ENCODE peak calls at places on chromosomes 13 and 19, in seven cellular contexts. One of them, this sample, is unnamed. For H3K27me3, the result is how much of the 10 kb centered on the place peaks cover.

GRCh38 chr13:101053289-101053688 is 363.0 kb downstream of the NALCN start:
- DNase-seq in HepG2: no peak
- DNase-seq in suprapubic skin: no peak
- DNase-seq in H1: no peak
- DNase-seq in tibial nerve: no peak
- DNase-seq in K562: no peak
- DNase-seq in transverse colon: no peak
- DNase-seq in this sample: no peak

GRCh38 chr13:23656637-23657036 is 86.4 kb downstream of the TNFRSF19 start:
- DNase-seq in HepG2: peak
- DNase-seq in suprapubic skin: no peak
- DNase-seq in H1: no peak
- DNase-seq in tibial nerve: no peak
- DNase-seq in K562: peak
- DNase-seq in transverse colon: no peak
- DNase-seq in this sample: no peak

GRCh38 chr19:4094761-4095487 is 28.2 kb upstream of the ZBTB7A start:
- DNase-seq in HepG2: no peak
- DNase-seq in suprapubic skin: no peak
- DNase-seq in H1: no peak
- DNase-seq in tibial nerve: no peak
- DNase-seq in K562: no peak
- DNase-seq in transverse colon: peak
- DNase-seq in this sample: peak

GRCh38 chr19:11736696-11737095 is 2.0 kb downstream of the ZNF823 start:
- DNase-seq in HepG2: no peak
- DNase-seq in suprapubic skin: peak
- DNase-seq in H1: no peak
- DNase-seq in tibial nerve: no peak
- DNase-seq in K562: peak
- DNase-seq in transverse colon: peak
- DNase-seq in this sample: no peak

GRCh38 chr19:32558607-32559228 is 22.3 kb upstream of the PDCD5 start:
- DNase-seq in HepG2: no peak
- DNase-seq in suprapubic skin: no peak
- DNase-seq in H1: no peak
- DNase-seq in tibial nerve: no peak
- DNase-seq in K562: no peak
- DNase-seq in transverse colon: no peak
- DNase-seq in this sample: no peak

GRCh38 chr19:46475976-46476375 is 4.6 kb upstream of the PNMA8A start:
- DNase-seq in HepG2: no peak
- DNase-seq in suprapubic skin: no peak
- DNase-seq in H1: no peak
- DNase-seq in tibial nerve: no peak
- DNase-seq in K562: no peak
- DNase-seq in transverse colon: no peak
- DNase-seq in this sample: no peak

GRCh38 chr19:5035105-5035761 is 66.3 kb downstream of the KDM4B start:
- DNase-seq in HepG2: no peak
- DNase-seq in suprapubic skin: no peak
- DNase-seq in H1: no peak
- DNase-seq in tibial nerve: no peak
- DNase-seq in K562: no peak
- DNase-seq in transverse colon: no peak
- DNase-seq in this sample: no peak

GRCh38 chr13:100131863-100132574 is 43.1 kb downstream of the PCCA start:
- DNase-seq in HepG2: peak
- DNase-seq in suprapubic skin: no peak
- DNase-seq in H1: no peak
- DNase-seq in tibial nerve: no peak
- DNase-seq in K562: peak
- DNase-seq in transverse colon: no peak
- DNase-seq in this sample: no peak

GRCh38 chr13:27024781-27025492 is 146.7 kb downstream of the USP12 start:
- DNase-seq in HepG2: peak
- DNase-seq in suprapubic skin: no peak
- DNase-seq in H1: no peak
- DNase-seq in tibial nerve: no peak
- DNase-seq in K562: no peak
- DNase-seq in transverse colon: no peak
- DNase-seq in this sample: no peak

GRCh38 chr13:99123101-99124045 is 77.3 kb upstream of the UBAC2 start:
- DNase-seq in HepG2: no peak
- DNase-seq in suprapubic skin: no peak
- DNase-seq in H1: no peak
- DNase-seq in tibial nerve: no peak
- DNase-seq in K562: no peak
- DNase-seq in transverse colon: no peak
- DNase-seq in this sample: no peak

GRCh38 chr13:84096221-84096620 is 213.9 kb upstream of the SLITRK1 start:
- DNase-seq in HepG2: no peak
- DNase-seq in suprapubic skin: no peak
- DNase-seq in H1: no peak
- DNase-seq in tibial nerve: no peak
- DNase-seq in K562: no peak
- DNase-seq in transverse colon: no peak
- DNase-seq in this sample: no peak

GRCh38 chr13:75151081-75151643 is 330.8 kb downstream of the TBC1D4 start:
- DNase-seq in HepG2: no peak
- DNase-seq in suprapubic skin: no peak
- DNase-seq in H1: no peak
- DNase-seq in tibial nerve: no peak
- DNase-seq in K562: no peak
- DNase-seq in transverse colon: no peak
- DNase-seq in this sample: no peak

GRCh38 chr13:75357576-75358295 is 124.2 kb downstream of the TBC1D4 start:
- DNase-seq in HepG2: peak
- DNase-seq in suprapubic skin: no peak
- DNase-seq in H1: peak
- DNase-seq in tibial nerve: no peak
- DNase-seq in K562: peak
- DNase-seq in transverse colon: no peak
- DNase-seq in this sample: no peak

GRCh38 chr19:36136975-36137686 is 2.7 kb upstream of the CAPNS1 start:
- DNase-seq in HepG2: no peak
- DNase-seq in suprapubic skin: no peak
- DNase-seq in H1: no peak
- DNase-seq in tibial nerve: no peak
- DNase-seq in K562: no peak
- DNase-seq in transverse colon: peak
- DNase-seq in this sample: peak

GRCh38 chr13:29922281-29922821 is 71.9 kb upstream of the UBL3 start:
- DNase-seq in HepG2: no peak
- DNase-seq in suprapubic skin: no peak
- DNase-seq in H1: no peak
- DNase-seq in tibial nerve: no peak
- DNase-seq in K562: no peak
- DNase-seq in transverse colon: no peak
- DNase-seq in this sample: no peak

GRCh38 chr19:4929186-4929585 is 19.9 kb downstream of the UHRF1 start:
- DNase-seq in HepG2: no peak
- DNase-seq in suprapubic skin: peak
- DNase-seq in H1: no peak
- DNase-seq in tibial nerve: no peak
- DNase-seq in K562: no peak
- DNase-seq in transverse colon: no peak
- DNase-seq in this sample: no peak

GRCh38 chr13:48222358-48223015 is 10.5 kb upstream of the ITM2B start:
- DNase-seq in HepG2: no peak
- DNase-seq in suprapubic skin: no peak
- DNase-seq in H1: no peak
- DNase-seq in tibial nerve: peak
- DNase-seq in K562: no peak
- DNase-seq in transverse colon: peak
- DNase-seq in this sample: no peak
- TF ChIP-seq EP300 in HepG2: no peak
- TF ChIP-seq EP300 in suprapubic skin: no peak
- TF ChIP-seq EP300 in H1: no peak
- TF ChIP-seq EP300 in tibial nerve: no peak
- TF ChIP-seq EP300 in K562: no peak
- TF ChIP-seq EP300 in transverse colon: no peak
- TF ChIP-seq EP300 in this sample: no peak

GRCh38 chr13:32200741-32201140 is 114.4 kb downstream of the ZAR1L start:
- DNase-seq in HepG2: no peak
- DNase-seq in suprapubic skin: no peak
- DNase-seq in H1: no peak
- DNase-seq in tibial nerve: no peak
- DNase-seq in K562: no peak
- DNase-seq in transverse colon: no peak
- DNase-seq in this sample: no peak
- TF ChIP-seq CTCF in HepG2: no peak
- TF ChIP-seq CTCF in suprapubic skin: no peak
- TF ChIP-seq CTCF in H1: no peak
- TF ChIP-seq CTCF in tibial nerve: no peak
- TF ChIP-seq CTCF in K562: no peak
- TF ChIP-seq CTCF in transverse colon: no peak
- TF ChIP-seq CTCF in this sample: no peak

GRCh38 chr13:111953546-111954178 is 113.3 kb upstream of the SOX1 start:
- DNase-seq in HepG2: no peak
- DNase-seq in suprapubic skin: peak
- DNase-seq in H1: no peak
- DNase-seq in tibial nerve: no peak
- DNase-seq in K562: no peak
- DNase-seq in transverse colon: no peak
- DNase-seq in this sample: peak
- H3K27me3 ChIP-seq in HepG2: under half
- H3K27me3 ChIP-seq in suprapubic skin: under half
- H3K27me3 ChIP-seq in H1: under half
- H3K27me3 ChIP-seq in tibial nerve: under half
- H3K27me3 ChIP-seq in K562: under half
- H3K27me3 ChIP-seq in transverse colon: under half
- H3K27me3 ChIP-seq in this sample: under half

DNA sequence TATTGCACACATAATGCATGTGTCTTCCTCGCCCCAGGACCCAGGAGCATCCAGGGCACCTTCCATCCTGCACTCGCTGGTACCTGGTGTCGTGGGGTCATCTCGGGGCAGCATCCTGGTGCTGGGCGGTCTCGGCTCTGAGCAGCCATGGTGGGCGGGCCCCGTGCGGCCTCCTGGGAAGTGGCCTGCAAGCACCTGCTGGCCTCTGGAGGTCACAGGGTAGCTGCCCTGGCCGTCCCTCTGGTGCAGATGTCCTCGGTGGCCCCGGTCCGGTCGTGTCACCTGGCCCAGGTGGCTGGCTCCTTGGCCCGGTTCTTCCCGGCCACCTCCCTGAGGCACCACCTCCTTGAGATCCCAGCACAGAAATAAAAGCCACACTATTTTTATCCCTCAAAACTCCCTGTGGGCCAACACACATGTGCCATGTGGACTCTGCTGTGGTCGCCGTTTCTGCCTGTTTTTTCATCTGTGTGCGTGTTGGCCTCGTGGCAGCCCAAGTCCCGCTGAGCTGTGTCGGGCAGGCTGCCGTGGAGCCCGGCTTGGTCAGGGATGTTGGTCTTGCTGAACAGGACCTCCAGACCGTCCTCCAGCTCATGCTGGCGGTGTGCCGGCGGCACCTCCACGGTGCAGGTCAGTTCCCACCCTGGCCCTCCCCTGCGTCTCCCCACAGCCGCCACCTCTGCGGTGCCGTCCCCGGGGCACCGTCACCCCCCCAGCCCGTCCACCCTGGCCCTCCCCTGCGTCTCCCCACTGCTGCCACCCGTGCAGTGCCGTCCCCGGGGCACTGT is 5.0 kb upstream of the GZMM start:
- DNase-seq in HepG2: no peak
- DNase-seq in suprapubic skin: no peak
- DNase-seq in H1: no peak
- DNase-seq in tibial nerve: no peak
- DNase-seq in K562: no peak
- DNase-seq in transverse colon: no peak
- DNase-seq in this sample: no peak
- TF ChIP-seq EP300 in HepG2: no peak
- TF ChIP-seq EP300 in suprapubic skin: no peak
- TF ChIP-seq EP300 in H1: no peak
- TF ChIP-seq EP300 in tibial nerve: no peak
- TF ChIP-seq EP300 in K562: no peak
- TF ChIP-seq EP300 in transverse colon: no peak
- TF ChIP-seq EP300 in this sample: no peak

GRCh38 chr19:50263176-50263575 is 59.8 kb downstream of the MYH14 start:
- DNase-seq in HepG2: no peak
- DNase-seq in suprapubic skin: no peak
- DNase-seq in H1: no peak
- DNase-seq in tibial nerve: no peak
- DNase-seq in K562: no peak
- DNase-seq in transverse colon: no peak
- DNase-seq in this sample: no peak

GRCh38 chr19:50255115-50255514 is 51.7 kb downstream of the MYH14 start:
- DNase-seq in HepG2: no peak
- DNase-seq in suprapubic skin: no peak
- DNase-seq in H1: no peak
- DNase-seq in tibial nerve: no peak
- DNase-seq in K562: peak
- DNase-seq in transverse colon: no peak
- DNase-seq in this sample: no peak

GRCh38 chr19:50261446-50261970 is 58.1 kb downstream of the MYH14 start:
- DNase-seq in HepG2: no peak
- DNase-seq in suprapubic skin: no peak
- DNase-seq in H1: no peak
- DNase-seq in tibial nerve: no peak
- DNase-seq in K562: no peak
- DNase-seq in transverse colon: no peak
- DNase-seq in this sample: no peak

GRCh38 chr19:50257141-50257540 is 53.7 kb downstream of the MYH14 start:
- DNase-seq in HepG2: no peak
- DNase-seq in suprapubic skin: no peak
- DNase-seq in H1: no peak
- DNase-seq in tibial nerve: no peak
- DNase-seq in K562: no peak
- DNase-seq in transverse colon: no peak
- DNase-seq in this sample: no peak

DNA sequence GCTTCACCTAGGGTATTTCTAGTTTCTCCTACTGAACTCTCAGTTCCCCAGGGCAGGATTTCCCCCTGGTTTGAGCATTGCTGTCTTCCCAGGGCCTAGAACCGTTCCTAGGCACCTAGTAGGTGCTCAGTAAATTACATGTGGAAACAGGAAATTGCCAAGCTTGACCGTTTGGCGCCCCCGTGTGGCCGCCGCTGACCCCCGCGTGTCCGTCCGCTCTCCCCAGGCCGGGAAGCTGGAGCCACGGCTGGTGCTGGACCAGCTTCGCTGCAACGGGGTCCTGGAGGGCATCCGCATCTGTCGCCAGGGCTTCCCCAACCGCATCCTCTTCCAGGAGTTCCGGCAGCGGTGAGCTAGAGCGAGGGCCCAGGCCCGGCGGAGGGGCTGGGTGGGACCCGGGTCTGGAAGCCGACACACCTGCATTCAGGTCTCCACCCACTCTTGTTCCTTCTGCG is 55.5 kb downstream of the MYH14 start:
- DNase-seq in HepG2: no peak
- DNase-seq in suprapubic skin: no peak
- DNase-seq in H1: peak
- DNase-seq in tibial nerve: no peak
- DNase-seq in K562: peak
- DNase-seq in transverse colon: peak
- DNase-seq in this sample: peak
- TF ChIP-seq CTCF in HepG2: peak
- TF ChIP-seq CTCF in suprapubic skin: peak
- TF ChIP-seq CTCF in H1: peak
- TF ChIP-seq CTCF in tibial nerve: peak
- TF ChIP-seq CTCF in K562: peak
- TF ChIP-seq CTCF in transverse colon: peak
- TF ChIP-seq CTCF in this sample: peak